ENCODE peak calls at places on chromosomes 4 and X, in nine cellular contexts. A is cardiac muscle cell; K is brain microvascular endothelial cell; T is A549; E is NB4; R is transverse colon; U is heart left ventricle; B is GM06990; G is CD8-positive, alpha-beta T cell. D is an unnamed sample.

GRCh38 chr4:9898596-9899345 is 117.3 kb downstream of the DRD5 start:
- DNase-seq in R (peak), A (peak), T (peak), U (peak), E (peak), B (no peak), K (peak), G (no peak), D (peak)

GRCh38 chr4:107721436-107722090 is 1.5 kb upstream of the PAPSS1 start:
- DNase-seq in G (peak), A (no peak), B (peak), R (peak), E (no peak), T (no peak), U (no peak), K (no peak), D (no peak)

GRCh38 chr4:89316187-89316586 is 8.6 kb upstream of the GPRIN3 start:
- DNase-seq in G (no peak), K (no peak), A (peak), R (no peak), T (no peak), E (no peak), U (no peak), B (no peak), D (peak)

GRCh38 chr4:113607998-113608397 is 153.5 kb downstream of the CAMK2D start:
- DNase-seq in R (no peak), E (no peak), K (no peak), T (no peak), G (no peak), A (no peak), U (no peak), B (peak), D (no peak)

GRCh38 chr4:74944354-74944793 is 11.5 kb downstream of the PARM1 start:
- DNase-seq in U (no peak), E (no peak), B (peak), G (no peak), R (peak), A (no peak), T (peak), K (no peak), D (no peak)

GRCh38 chrX:112008724-112009123 is 73.9 kb downstream of the TRPC5 start:
- DNase-seq in R (no peak), U (no peak), B (no peak), E (no peak), T (no peak), K (no peak), A (no peak), G (no peak), D (no peak)

GRCh38 chr4:15717126-15717525 is 14.3 kb downstream of the BST1 start:
- DNase-seq in A (peak), G (no peak), E (no peak), T (no peak), B (no peak), U (no peak), K (peak), R (no peak), D (peak)

GRCh38 chr4:40924096-40924792 is 174.5 kb downstream of the NSUN7 start:
- DNase-seq in G (peak), A (peak), K (peak), U (peak), B (peak), R (peak), E (peak), T (peak), D (peak)

GRCh38 chr4:98899277-98899676 is 29.7 kb downstream of the EIF4E start:
- DNase-seq in T (no peak), A (no peak), B (no peak), E (no peak), K (no peak), R (no peak), U (no peak), G (no peak), D (no peak)

GRCh38 chr4:113952452-113953029 is 26.9 kb downstream of the ARSJ start:
- DNase-seq in U (no peak), G (no peak), T (peak), R (no peak), E (peak), B (peak), K (peak), A (peak), D (peak)

GRCh38 chrX:104427693-104428092 is 138.3 kb upstream of the IL1RAPL2 start:
- DNase-seq in B (no peak), G (no peak), T (no peak), K (no peak), U (no peak), R (no peak), E (no peak), A (no peak), D (no peak)

GRCh38 chrX:39633293-39633692 is 464.5 kb downstream of the BCOR start:
- DNase-seq in U (no peak), R (no peak), B (no peak), A (peak), E (peak), K (peak), G (no peak), T (no peak), D (peak)

GRCh38 chr4:121307441-121308327 is 73.1 kb downstream of the QRFPR start:
- DNase-seq in U (no peak), B (peak), K (peak), A (peak), E (peak), T (peak), R (peak), G (peak), D (peak)

GRCh38 chrX:70669120-70669519 is 224.5 kb downstream of the DLG3 start:
- DNase-seq in G (no peak), B (no peak), R (no peak), U (no peak), T (no peak), K (no peak), A (no peak), E (no peak), D (no peak)

GRCh38 chrX:70664726-70665125 is 220.1 kb downstream of the DLG3 start:
- DNase-seq in R (no peak), K (peak), B (no peak), E (peak), G (no peak), A (peak), U (no peak), T (peak), D (peak)
- TF ChIP-seq CTCF in R (peak), K (peak), B (peak), E (no peak), G (peak), A (peak), U (peak), T (peak), D (peak)

DNA sequence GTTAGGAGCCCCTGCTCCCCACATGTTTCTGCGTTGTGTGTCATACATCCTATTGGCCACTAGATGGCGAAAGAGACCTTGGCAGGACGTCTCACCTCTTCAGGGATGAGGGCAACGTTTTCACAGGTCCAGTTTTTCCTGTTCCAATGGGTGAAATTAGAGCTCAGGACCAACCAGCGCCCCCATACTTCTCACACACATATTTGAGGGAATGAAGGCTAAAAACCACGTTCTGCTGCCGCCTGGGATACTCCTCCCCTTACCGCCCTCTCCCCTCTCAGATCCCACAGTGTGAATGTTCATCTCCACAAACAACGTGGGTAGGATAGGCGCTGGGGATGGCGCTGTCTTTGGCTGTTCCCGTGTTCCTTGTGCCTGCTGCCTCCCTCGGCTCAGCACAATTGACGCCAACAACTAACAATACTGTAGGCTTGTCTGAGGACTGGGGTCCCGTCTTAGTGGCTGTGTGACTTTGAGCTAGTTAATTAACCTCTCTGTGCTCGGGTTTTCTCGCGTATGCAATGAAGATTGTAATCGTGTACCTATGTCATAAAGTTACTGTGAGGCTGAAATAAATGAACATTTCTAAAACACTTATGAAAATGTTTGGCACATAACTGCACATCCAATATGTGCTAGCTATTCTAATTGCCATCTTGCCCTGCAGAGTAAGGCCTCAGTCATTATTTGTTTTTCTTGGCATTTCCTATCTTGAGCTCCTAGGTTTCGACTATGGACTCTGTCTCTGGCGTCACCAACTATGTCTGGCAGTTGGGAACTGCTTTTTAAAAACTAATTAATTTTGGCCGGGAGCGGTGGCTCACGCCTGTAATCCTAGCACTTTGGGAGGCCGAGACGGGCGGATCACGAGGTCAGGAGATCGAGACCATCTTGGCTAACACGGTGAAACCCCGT is 181.3 kb upstream of the STK26 start:
- DNase-seq in R (peak), G (peak), B (peak), K (peak), E (peak), U (no peak), T (peak), A (peak), D (peak)
- H3K4me3 ChIP-seq in R (no peak), G (no peak), B (no peak), K (no peak), E (no peak), U (no peak), T (no peak), A (no peak), D (no peak)

GRCh38 chr4:95693594-95693993 is 144.8 kb upstream of the UNC5C start:
- DNase-seq in G (no peak), B (no peak), E (peak), T (no peak), A (peak), K (peak), U (no peak), R (no peak), D (no peak)
- TF ChIP-seq CTCF in G (no peak), B (no peak), E (no peak), T (no peak), A (peak), K (peak), U (no peak), R (no peak), D (no peak)

DNA sequence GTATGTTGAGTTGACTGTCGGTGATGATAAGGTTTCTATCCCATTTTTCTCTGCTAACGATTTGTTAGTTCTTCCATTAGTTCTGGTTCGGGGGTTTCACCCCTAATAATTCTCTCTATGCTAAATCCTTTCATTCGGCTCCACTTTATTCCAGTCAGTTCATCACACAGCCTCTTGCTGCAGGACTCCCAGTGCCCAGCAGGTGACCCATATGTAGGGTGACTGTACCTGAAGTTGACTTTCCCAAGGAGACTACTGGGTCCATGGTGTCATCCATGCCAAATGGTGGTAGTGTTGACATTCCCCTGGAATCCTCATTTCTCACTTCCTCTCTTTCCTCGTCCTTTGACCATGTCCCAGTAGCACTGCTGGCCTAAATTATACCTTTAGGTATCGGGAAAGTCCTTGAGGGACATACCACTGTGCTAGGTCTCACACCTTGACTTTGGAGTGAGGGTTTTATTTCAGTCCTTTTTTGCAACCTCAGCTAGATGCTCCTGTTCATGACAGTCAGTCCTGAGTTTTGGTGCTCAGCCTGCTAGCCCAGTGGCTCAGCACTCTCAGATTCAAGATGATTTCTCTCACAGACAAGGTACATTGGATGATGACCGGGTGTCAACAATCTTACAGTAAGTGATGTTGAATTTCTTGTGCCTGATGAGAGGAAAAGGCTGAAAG is 105.1 kb upstream of the ARHGAP24 start:
- DNase-seq in R (no peak), G (no peak), T (no peak), K (no peak), E (no peak), A (no peak), U (no peak), B (no peak), D (no peak)
- H3K4me3 ChIP-seq in R (no peak), G (no peak), T (no peak), K (no peak), E (no peak), A (no peak), U (no peak), B (no peak), D (no peak)